ENCODE peak calls at places on chromosomes 4 and X, in four cellular contexts. J, Z, N and G are unnamed samples. For H3K4me1, the result is how much of the 10 kb centered on the place peaks cover.

GRCh38 chrX:47566841-47567240 is 5.8 kb downstream of the ARAF start:
- DNase-seq in Z (no peak), N (no peak), J (no peak), G (no peak)

GRCh38 chr4:184937030-184937710 is 81.1 kb upstream of the HELT start:
- DNase-seq in J (peak), N (peak), Z (no peak), G (no peak)

GRCh38 chr4:164012396-164013027 is 518.0 kb downstream of the TMA16 start:
- DNase-seq in J (no peak), Z (no peak), N (no peak), G (no peak)

GRCh38 chr4:186227744-186228513 is 622 bp downstream of the KLKB1 start:
- DNase-seq in J (no peak), N (no peak), Z (peak), G (no peak)

GRCh38 chr4:169773889-169774288 is 16.1 kb upstream of the HPF1 start:
- DNase-seq in Z (no peak), N (no peak), J (no peak), G (no peak)

GRCh38 chr4:93414041-93414440 is 414.5 kb upstream of the ATOH1 start:
- DNase-seq in J (no peak), Z (no peak), N (no peak), G (no peak)

GRCh38 chr4:105605493-105605892 is 53.1 kb downstream of the ARHGEF38 start:
- DNase-seq in J (no peak), N (no peak), Z (peak), G (no peak)

GRCh38 chr4:107951551-107951950 is 20.2 kb downstream of the CYP2U1 start:
- DNase-seq in J (no peak), N (no peak), Z (peak), G (no peak)

GRCh38 chr4:1511441-1512041 is 105.3 kb upstream of the NKX1-1 start:
- DNase-seq in J (no peak), Z (peak), N (peak), G (no peak)

GRCh38 chr4:122668241-122668640 is 47.4 kb upstream of the IL21 start:
- DNase-seq in Z (no peak), N (no peak), J (no peak), G (peak)

GRCh38 chrX:68828740-68829593 is at the start of gene EFNB1:
- DNase-seq in J (peak), Z (peak), N (peak), G (peak)

GRCh38 chr4:164536829-164537228 is 217.1 kb upstream of the SMIM31 start:
- DNase-seq in Z (no peak), J (no peak), N (no peak), G (peak)

GRCh38 chr4:98612318-98613250 is 45.8 kb downstream of the TSPAN5 start:
- DNase-seq in N (no peak), Z (no peak), J (no peak), G (no peak)

GRCh38 chr4:105858466-105859040 is 36.7 kb upstream of the NPNT start:
- DNase-seq in Z (no peak), J (no peak), N (no peak), G (no peak)

GRCh38 chr4:109760682-109761081 is 30.8 kb upstream of the PLA2G12A start:
- DNase-seq in Z (no peak), J (no peak), N (no peak), G (no peak)

GRCh38 chrX:40015693-40016092 is 82.1 kb downstream of the BCOR start:
- DNase-seq in J (no peak), N (no peak), Z (no peak), G (no peak)

GRCh38 chr4:101931619-101932018 is 141.1 kb downstream of the BANK1 start:
- DNase-seq in J (no peak), N (no peak), Z (no peak), G (no peak)

GRCh38 chr4:172149329-172149728 is 336.1 kb downstream of the GALNTL6 start:
- DNase-seq in Z (no peak), J (no peak), N (no peak), G (no peak)

GRCh38 chr4:41935652-41936021 is 408 bp downstream of the TMEM33 start:
- DNase-seq in N (no peak), Z (no peak), J (no peak), G (no peak)

GRCh38 chrX:44742480-44743155 is 101.2 kb upstream of the DUSP21 start:
- DNase-seq in Z (no peak), N (peak), J (peak), G (no peak)

GRCh38 chr4:111854494-111855087 is 290.7 kb upstream of the FAM241A start:
- DNase-seq in J (peak), N (peak), Z (peak), G (no peak)

GRCh38 chrX:111649641-111650040 is 31.3 kb upstream of the ALG13 start:
- DNase-seq in Z (no peak), N (no peak), J (no peak), G (no peak)
- H3K4me1 ChIP-seq in Z (under half), N (under half), J (under half), G (under half)

GRCh38 chr4:53913098-53913497 is 151.3 kb downstream of the CHIC2 start:
- DNase-seq in N (no peak), Z (no peak), J (no peak), G (no peak)
- H3K4me1 ChIP-seq in N (under half), Z (under half), J (under half), G (half or more)

GRCh38 chrX:28609003-28609402 is 21.8 kb downstream of the IL1RAPL1 start:
- DNase-seq in N (no peak), J (no peak), Z (no peak), G (no peak)
- H3K4me1 ChIP-seq in N (under half), J (under half), Z (under half), G (under half)

DNA sequence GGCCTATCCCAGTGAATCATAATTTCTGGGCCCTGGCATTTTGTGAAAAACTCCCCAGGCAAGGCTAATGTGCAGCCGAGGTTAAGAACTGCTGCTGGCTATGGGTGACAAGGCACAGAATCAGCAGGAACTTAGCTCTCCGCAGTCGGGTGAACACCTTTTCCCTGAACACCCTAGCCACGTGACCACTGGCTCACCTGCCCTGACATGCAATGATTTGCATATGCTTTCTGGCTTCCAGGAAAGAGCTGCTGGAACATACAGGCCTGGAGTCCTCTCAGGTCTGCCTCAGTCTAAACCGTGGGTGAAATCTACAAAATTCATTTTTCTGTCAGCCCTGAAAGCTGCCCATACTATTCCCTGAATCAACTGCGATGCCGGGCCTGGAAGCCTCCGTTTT is 56.6 kb downstream of the ZNF827 start:
- DNase-seq in N (peak), Z (no peak), J (peak), G (peak)
- H3K4me1 ChIP-seq in N (under half), Z (under half), J (under half), G (under half)